ENCODE peak calls at places on chromosomes 2 and 18, in four cellular contexts. H, X, W and Z are unnamed samples.

GRCh38 chr2:200863655-200864205 is 728 bp downstream of the CLK1 start:
- DNase-seq in H (peak; percentile 39), X (no peak), W (no peak), Z (no peak)

GRCh38 chr2:59296279-59296678 is 1055.2 kb upstream of the FANCL start:
- DNase-seq in H (no peak), X (no peak), W (no peak), Z (peak; percentile 10)

GRCh38 chr18:21074336-21075323 is 37.0 kb downstream of the ROCK1 start:
- DNase-seq in H (no peak), X (no peak), W (no peak), Z (no peak)

GRCh38 chr2:134431837-134432437 is 178.1 kb downstream of the MGAT5 start:
- DNase-seq in H (peak; percentile 51), X (no peak), W (no peak), Z (no peak)

GRCh38 chr2:169363570-169364150 is 1.3 kb upstream of the LRP2 start:
- DNase-seq in H (peak; percentile 19), X (no peak), W (peak; percentile 62), Z (no peak)

GRCh38 chr18:13137939-13138821 is 80.4 kb upstream of the LDLRAD4 start:
- DNase-seq in H (peak; percentile 70), X (peak; percentile 77), W (no peak), Z (peak; percentile 99)

GRCh38 chr18:66317243-66318090 is 286.4 kb downstream of the CDH19 start:
- DNase-seq in H (no peak), X (no peak), W (no peak), Z (no peak)

GRCh38 chr2:136764397-136765255 is 719 bp upstream of the THSD7B start:
- DNase-seq in H (no peak), X (no peak), W (peak; percentile 48), Z (no peak)

GRCh38 chr18:46313521-46313920 is 209.3 kb downstream of the HAUS1 start:
- DNase-seq in H (no peak), X (no peak), W (no peak), Z (no peak)

GRCh38 chr2:34524115-34524514 is 925.0 kb upstream of the FAM98A start:
- DNase-seq in H (no peak), X (no peak), W (no peak), Z (no peak)

GRCh38 chr2:96143231-96143847 is 1.9 kb downstream of the DUSP2 start:
- DNase-seq in H (no peak), X (no peak), W (no peak), Z (no peak)

GRCh38 chr18:79797518-79798345 is at the start of gene KCNG2:
- DNase-seq in H (peak; percentile 19), X (no peak), W (peak; percentile 77), Z (no peak)

GRCh38 chr2:221779614-221780067 is 207.5 kb upstream of the EPHA4 start:
- DNase-seq in H (peak; percentile 50), X (no peak), W (no peak), Z (no peak)

GRCh38 chr2:173555833-173556232 is 201.2 kb downstream of the CDCA7 start:
- DNase-seq in H (no peak), X (no peak), W (no peak), Z (no peak)

GRCh38 chr2:229412686-229413085 is 141.6 kb upstream of the PID1 start:
- DNase-seq in H (no peak), X (no peak), W (no peak), Z (no peak)

GRCh38 chr2:216698895-216699294 is 3.5 kb upstream of the IGFBP5 start:
- DNase-seq in H (peak; percentile 63), X (no peak), W (peak; percentile 55), Z (peak; percentile 61)

GRCh38 chr2:195049372-195050031 is 607.5 kb upstream of the SLC39A10 start:
- DNase-seq in H (no peak), X (no peak), W (no peak), Z (no peak)

GRCh38 chr2:125526093-125526492 is 1129.9 kb upstream of the GYPC start:
- DNase-seq in H (no peak), X (no peak), W (no peak), Z (peak; percentile 29)

GRCh38 chr18:77132369-77133050 is at the start of gene MBP:
- DNase-seq in H (peak; percentile 45), X (no peak), W (peak; percentile 60), Z (no peak)

GRCh38 chr2:61710711-61711110 is 143.1 kb downstream of the FAM161A start:
- DNase-seq in H (no peak), X (no peak), W (no peak), Z (peak; percentile 61)

GRCh38 chr2:128449226-128450061 is 130.8 kb upstream of the HS6ST1 start:
- DNase-seq in H (no peak), X (no peak), W (peak; percentile 81), Z (no peak)

GRCh38 chr2:218301176-218301819 is 9.0 kb upstream of the TMBIM1 start:
- DNase-seq in H (peak; percentile 90), X (peak; percentile 82), W (peak; percentile 74), Z (peak; percentile 90)

GRCh38 chr2:37781028-37781427 is 109.6 kb upstream of the CDC42EP3 start:
- DNase-seq in H (peak; percentile 41), X (no peak), W (no peak), Z (no peak)

GRCh38 chr2:219352448-219353023 is 20.0 kb upstream of the RESP18 start:
- DNase-seq in H (peak; percentile 62), X (no peak), W (peak; percentile 79), Z (peak; percentile 55)

GRCh38 chr18:7894592-7894991 is 327.5 kb downstream of the PTPRM start:
- DNase-seq in H (no peak), X (no peak), W (no peak), Z (no peak)

GRCh38 chr2:99386011-99386410 is 48.8 kb downstream of the EIF5B start:
- DNase-seq in H (no peak), X (no peak), W (no peak), Z (no peak)

GRCh38 chr2:3280683-3281520 is 96.7 kb downstream of the EIPR1 start:
- DNase-seq in H (no peak), X (no peak), W (no peak), Z (no peak)

GRCh38 chr2:57141269-57141668 is 905.3 kb upstream of the VRK2 start:
- DNase-seq in H (no peak), X (no peak), W (no peak), Z (no peak)

GRCh38 chr2:55357907-55358306 is 61.7 kb downstream of the CCDC88A start:
- DNase-seq in H (no peak), X (no peak), W (no peak), Z (no peak)

GRCh38 chr2:217804786-217805678 is 197.8 kb downstream of the TNS1 start:
- DNase-seq in H (no peak), X (no peak), W (peak; percentile 47), Z (no peak)

GRCh38 chr18:72544092-72544886 is at the start of gene CBLN2:
- DNase-seq in H (peak; percentile 58), X (no peak), W (peak; percentile 92), Z (peak; percentile 23)

GRCh38 chr2:226561962-226562361 is 237.7 kb downstream of the IRS1 start:
- DNase-seq in H (no peak), X (no peak), W (no peak), Z (peak; percentile 21)

GRCh38 chr2:113079123-113079522 is 11.4 kb downstream of the IL1F10 start:
- DNase-seq in H (no peak), X (no peak), W (no peak), Z (no peak)

GRCh38 chr2:27009716-27010115 is 23.0 kb upstream of the TMEM214 start:
- DNase-seq in H (no peak), X (no peak), W (no peak), Z (no peak)

GRCh38 chr2:60505861-60506260 is 47.6 kb downstream of the BCL11A start:
- DNase-seq in H (no peak), X (no peak), W (no peak), Z (no peak)

GRCh38 chr18:4677006-4677405 is 221.9 kb upstream of the DLGAP1 start:
- DNase-seq in H (no peak), X (no peak), W (no peak), Z (no peak)
- TF ChIP-seq PBX3 in H (no peak), X (no peak), W (no peak), Z (no peak)

GRCh38 chr2:154240921-154241379 is 369.2 kb downstream of the GALNT13 start:
- DNase-seq in H (peak; percentile 13), X (no peak), W (no peak), Z (no peak)
- TF ChIP-seq PBX3 in H (no peak), X (no peak), W (no peak), Z (no peak)

GRCh38 chr2:176826356-176826755 is 386.2 kb upstream of the HNRNPA3 start:
- DNase-seq in H (no peak), X (no peak), W (no peak), Z (no peak)

GRCh38 chr2:176830362-176830761 is 382.2 kb upstream of the HNRNPA3 start:
- DNase-seq in H (peak; percentile 14), X (no peak), W (peak; percentile 51), Z (peak; percentile 12)

GRCh38 chr2:176822060-176822459 is 390.5 kb upstream of the HNRNPA3 start:
- DNase-seq in H (no peak), X (no peak), W (no peak), Z (no peak)

GRCh38 chr2:176832086-176832485 is 380.5 kb upstream of the HNRNPA3 start:
- DNase-seq in H (no peak), X (no peak), W (no peak), Z (no peak)

DNA sequence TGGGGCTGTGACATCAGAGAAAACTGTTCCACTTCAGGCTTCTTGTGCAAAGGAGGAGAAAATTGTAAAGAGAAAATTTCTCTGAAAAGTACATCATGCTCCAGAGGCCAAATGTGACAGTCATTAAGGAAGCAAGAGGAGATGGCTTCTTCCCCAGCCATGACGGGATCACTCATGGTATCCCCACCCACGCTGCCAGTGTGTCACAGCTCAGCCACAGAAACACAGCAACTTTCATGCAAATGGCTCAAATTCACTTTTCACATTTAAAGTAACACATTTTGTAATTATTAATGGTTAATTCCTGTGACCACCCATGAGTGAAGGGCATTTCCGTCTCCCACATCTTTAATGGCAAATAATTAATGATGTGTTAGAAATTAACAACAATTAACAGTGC is 385.3 kb upstream of the HNRNPA3 start:
- DNase-seq in H (no peak), X (peak; percentile 7), W (no peak), Z (no peak)
- TF ChIP-seq PBX3 in H (no peak), X (no peak), W (no peak), Z (no peak)

DNA sequence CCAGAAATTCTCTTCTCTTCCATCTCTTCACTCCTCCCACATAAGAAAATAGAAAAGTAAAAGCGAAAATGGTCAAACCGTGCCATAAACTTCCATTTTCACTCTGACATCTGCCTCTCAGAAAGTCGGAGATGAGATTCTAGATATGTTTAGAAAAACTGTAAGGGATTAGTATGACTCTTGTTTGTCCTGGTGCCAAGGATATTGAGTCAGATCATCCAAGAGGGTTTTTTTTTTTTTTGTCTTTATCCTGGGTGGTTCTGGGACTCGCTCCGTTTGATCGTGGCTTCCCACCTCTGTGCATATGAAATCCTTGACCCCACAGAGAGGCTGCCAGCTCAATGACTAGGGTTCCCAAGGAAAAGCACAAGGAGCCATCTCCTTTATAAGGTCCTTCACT is 17.3 kb downstream of the EN1 start:
- DNase-seq in H (no peak), X (no peak), W (no peak), Z (no peak)
- TF ChIP-seq PBX3 in H (no peak), X (no peak), W (no peak), Z (no peak)

DNA sequence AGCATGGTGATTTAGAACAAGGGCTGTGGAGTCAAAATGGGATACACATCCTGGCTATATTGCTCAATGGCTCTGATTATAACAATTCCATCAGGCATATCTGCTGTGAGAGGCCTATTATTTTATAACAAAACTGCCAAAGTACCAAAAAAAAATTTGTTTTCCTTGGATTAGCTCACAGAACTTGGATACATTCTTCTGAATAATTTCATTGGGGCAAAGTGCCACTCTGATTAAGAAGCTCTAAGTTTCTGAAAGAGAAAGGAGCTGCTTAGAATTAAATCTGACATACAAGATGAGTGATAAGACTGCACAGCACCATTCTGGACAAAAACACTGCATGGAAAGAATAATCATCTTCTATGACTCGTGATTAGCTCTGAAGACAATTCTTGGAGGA is 85.7 kb downstream of the SMC6 start:
- DNase-seq in H (no peak), X (no peak), W (no peak), Z (no peak)
- TF ChIP-seq PBX3 in H (no peak), X (no peak), W (peak; percentile 57), Z (no peak)